ENCODE peak calls at places on chromosomes 13 and 19, in six cellular contexts. Y, C, U, Q, N and O are unnamed samples.

GRCh38 chr13:75587679-75588078 is 38.1 kb downstream of the UCHL3 start:
- DNase-seq in N (peak; percentile 7), Q (no peak), U (peak; percentile 86), C (peak; percentile 4), Y (no peak), O (peak; percentile 4)

GRCh38 chr13:32586022-32586900 is at the start of gene PDS5B:
- DNase-seq in Y (peak; percentile 92), C (peak; percentile 92), Q (peak; percentile 96), U (peak; percentile 97), N (peak; percentile 97), O (peak; percentile 94)

GRCh38 chr19:5394907-5395505 is 54.4 kb upstream of the PTPRS start:
- DNase-seq in U (no peak), Y (peak; percentile 90), Q (peak; percentile 72), N (no peak), C (no peak), O (no peak)

GRCh38 chr13:34458756-34459462 is 483.2 kb upstream of the NBEA start:
- DNase-seq in U (no peak), Y (no peak), C (no peak), Q (no peak), N (no peak), O (no peak)

GRCh38 chr13:31952641-31953380 is 78.8 kb upstream of the FRY start:
- DNase-seq in N (no peak), Q (no peak), U (no peak), Y (no peak), C (no peak), O (no peak)

GRCh38 chr13:95185851-95186250 is 115.4 kb downstream of the ABCC4 start:
- DNase-seq in C (no peak), Q (no peak), N (no peak), Y (no peak), U (peak; percentile 11), O (no peak)

GRCh38 chr19:18674616-18675015 is 8.9 kb upstream of the CRTC1 start:
- DNase-seq in C (peak; percentile 14), N (peak; percentile 76), Y (no peak), Q (no peak), U (no peak), O (peak; percentile 33)

GRCh38 chr13:31869582-31869981 is 130.3 kb downstream of the RXFP2 start:
- DNase-seq in C (no peak), U (no peak), Y (no peak), Q (no peak), N (no peak), O (no peak)

GRCh38 chr19:33125929-33126388 is 6.0 kb upstream of the WDR88 start:
- DNase-seq in U (peak; percentile 66), Y (peak; percentile 54), C (peak; percentile 69), Q (peak; percentile 58), N (peak; percentile 71), O (peak; percentile 67)

GRCh38 chr13:51659276-51660127 is 75.2 kb downstream of the WDFY2 start:
- DNase-seq in C (no peak), U (no peak), Q (no peak), Y (no peak), N (no peak), O (no peak)

GRCh38 chr13:109156181-109156935 is 526.9 kb downstream of the MYO16 start:
- DNase-seq in N (peak; percentile 93), C (peak; percentile 86), U (peak; percentile 55), Q (no peak), Y (no peak), O (peak; percentile 85)

GRCh38 chr19:45876411-45877197 is 9.3 kb downstream of the IRF2BP1 start:
- DNase-seq in Q (peak; percentile 74), C (peak; percentile 16), Y (no peak), N (no peak), U (peak; percentile 67), O (peak; percentile 70)

GRCh38 chr19:575527-576506 is 3.4 kb downstream of the BSG start:
- DNase-seq in N (no peak), U (no peak), Y (no peak), C (peak; percentile 37), Q (no peak), O (no peak)

GRCh38 chr13:28047784-28048388 is 52.5 kb downstream of the FLT3 start:
- DNase-seq in C (peak; percentile 79), Q (no peak), Y (no peak), U (no peak), N (no peak), O (peak; percentile 53)

GRCh38 chr13:20127563-20128458 is 33.0 kb downstream of the GJA3 start:
- DNase-seq in N (peak; percentile 58), Y (peak; percentile 57), U (peak; percentile 72), C (peak; percentile 16), Q (peak; percentile 84), O (peak; percentile 72)

GRCh38 chr19:46016426-46017094 is 6.3 kb downstream of the PGLYRP1 start:
- DNase-seq in U (peak; percentile 85), Q (peak; percentile 86), Y (peak; percentile 81), N (peak; percentile 90), C (peak; percentile 68), O (peak; percentile 78)

GRCh38 chr13:50991624-50992610 is 82.3 kb downstream of the RNASEH2B start:
- DNase-seq in U (no peak), Y (no peak), C (no peak), N (no peak), Q (no peak), O (peak; percentile 29)

GRCh38 chr13:70856706-70857105 is 748.5 kb upstream of the KLHL1 start:
- DNase-seq in N (no peak), Y (no peak), U (no peak), C (no peak), Q (no peak), O (no peak)

GRCh38 chr19:40524133-40524549 is 52.5 kb upstream of the SHKBP1 start:
- DNase-seq in Q (no peak), U (no peak), Y (no peak), N (no peak), C (no peak), O (no peak)

GRCh38 chr19:49188626-49189200 is 31.1 kb downstream of the TRPM4 start:
- DNase-seq in Y (no peak), C (no peak), Q (peak; percentile 62), N (no peak), U (no peak), O (no peak)

GRCh38 chr13:27952931-27953670 is 16.0 kb downstream of the CDX2 start:
- DNase-seq in Y (no peak), N (peak; percentile 53), Q (no peak), U (no peak), C (no peak), O (no peak)

GRCh38 chr19:55676384-55676783 is 1.4 kb downstream of the EPN1 start:
- DNase-seq in U (no peak), N (no peak), Y (no peak), Q (no peak), C (peak; percentile 13), O (no peak)

GRCh38 chr13:75312884-75313520 is 169.0 kb downstream of the TBC1D4 start:
- DNase-seq in N (no peak), U (no peak), Y (no peak), Q (no peak), C (no peak), O (no peak)

GRCh38 chr13:109782823-109783411 is 3.5 kb downstream of the IRS2 start:
- DNase-seq in Y (no peak), Q (no peak), U (no peak), N (no peak), C (no peak), O (no peak)

GRCh38 chr13:61608138-61608537 is 192.5 kb upstream of the PCDH20 start:
- DNase-seq in C (no peak), U (peak; percentile 52), Q (peak; percentile 55), N (no peak), Y (no peak), O (no peak)

DNA sequence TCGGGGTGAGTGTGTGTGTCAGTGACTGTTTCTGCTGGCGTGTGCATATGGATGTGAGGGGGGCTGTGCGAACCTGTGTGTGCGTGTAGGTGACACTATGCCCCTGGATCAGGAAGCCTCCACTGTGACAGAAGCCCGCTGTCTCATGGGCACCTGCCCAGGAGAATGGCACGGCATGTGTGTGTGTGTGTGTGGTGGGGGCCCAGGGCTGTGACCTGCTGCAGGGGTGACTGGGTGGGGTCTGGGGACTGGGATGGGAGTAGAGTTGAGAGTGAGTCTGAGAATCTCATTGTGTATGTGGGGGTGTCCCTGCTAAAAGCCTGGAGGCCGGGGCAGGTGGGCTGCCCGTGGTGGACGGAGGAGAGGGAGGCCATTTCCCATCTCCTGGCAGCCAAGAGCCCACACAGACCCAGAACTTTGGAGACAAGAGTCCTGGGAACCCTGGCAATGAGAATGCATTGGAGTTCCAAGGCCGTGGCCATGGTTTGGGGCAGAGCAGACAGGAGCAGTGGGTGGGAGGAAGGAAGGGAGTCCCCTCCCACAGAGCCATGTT is 6.4 kb upstream of the TPM4 start:
- DNase-seq in U (no peak), C (no peak), Q (no peak), Y (no peak), N (no peak), O (no peak)
- H3K4me3 ChIP-seq in U (no peak overlapping the region), C (no peak overlapping the region), Q (no peak overlapping the region), Y (no peak overlapping the region), N (no peak overlapping the region), O (peak overlapping the region; percentile 78)

DNA sequence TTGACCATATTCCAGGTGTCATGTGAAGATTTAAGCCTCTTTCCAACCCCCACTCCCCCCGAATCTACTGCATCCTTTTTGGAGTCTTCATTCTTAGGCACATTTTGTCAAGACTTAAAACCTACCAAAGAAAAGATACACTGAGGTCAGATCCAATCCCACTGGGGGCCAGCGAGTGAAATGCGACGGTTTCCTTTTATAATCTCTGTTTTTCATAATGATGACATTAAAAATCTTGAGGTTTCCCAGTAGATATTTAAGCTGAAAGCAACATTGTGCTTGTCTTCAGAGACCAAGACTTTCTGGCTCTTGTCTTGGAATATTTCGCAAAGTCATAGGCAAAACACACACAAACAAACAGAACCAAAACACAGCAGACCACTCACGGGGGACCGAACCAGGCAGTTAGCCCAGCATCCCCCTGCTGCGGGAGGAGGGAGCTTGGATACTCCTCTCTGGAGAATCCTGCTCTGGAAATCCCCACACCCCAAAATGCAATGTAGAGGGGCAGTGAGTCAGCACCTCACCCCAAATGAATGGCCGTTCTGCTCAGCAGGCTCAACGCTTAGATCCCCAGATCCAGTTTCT is 521 bp upstream of the GAS6 start:
- DNase-seq in N (no peak), Q (no peak), Y (no peak), U (no peak), C (peak; percentile 33), O (peak; percentile 39)
- H3K27ac ChIP-seq in N (no peak overlapping the region), Q (no peak overlapping the region), Y (no peak overlapping the region), U (no peak overlapping the region), C (peak overlapping the region; percentile 78), O (peak overlapping the region; percentile 55)

DNA sequence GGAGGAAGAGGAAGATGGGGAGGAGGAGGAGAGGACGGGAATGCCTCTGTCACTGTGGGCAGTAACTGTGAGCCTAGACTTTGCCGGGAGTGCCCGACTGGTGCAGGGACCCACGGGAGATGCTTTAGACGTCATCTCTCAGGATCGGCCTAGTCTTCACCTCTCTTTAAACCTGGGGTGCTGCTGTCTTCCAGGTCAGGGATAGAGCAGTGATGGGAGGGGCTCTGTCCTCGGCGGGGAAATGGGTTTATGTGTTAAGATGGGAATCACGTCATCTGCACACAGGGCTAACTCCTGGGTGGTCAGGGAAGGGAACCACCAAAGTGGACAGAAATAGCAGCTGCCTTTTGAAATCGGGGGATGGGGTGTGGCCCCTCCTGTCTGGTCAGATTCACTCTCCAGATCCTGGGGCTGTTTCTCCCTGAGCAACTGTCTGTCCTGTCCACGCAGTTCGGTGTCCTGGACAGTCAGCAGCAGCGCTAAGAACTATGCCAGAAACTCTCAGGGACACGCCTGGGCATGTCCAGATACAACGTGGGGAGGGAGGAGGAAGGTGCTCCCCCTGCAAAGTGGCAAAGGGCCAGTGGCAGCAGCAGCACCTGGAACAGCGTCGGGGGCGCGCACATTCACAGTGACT is 26.8 kb downstream of the GAS6 start:
- DNase-seq in Q (no peak), Y (no peak), C (peak; percentile 85), N (peak; percentile 19), U (no peak), O (peak; percentile 95)
- H2BK120ac ChIP-seq in Q (peak overlapping the region; percentile 77), Y (peak overlapping the region; percentile 99), C (peak overlapping the region; percentile 99), N (peak overlapping the region; percentile 96), U (peak overlapping the region; percentile 79), O (peak overlapping the region; percentile 99)

GRCh38 chr13:81080911-81081454 is 740.1 kb upstream of the SPRY2 start:
- DNase-seq in Y (no peak), C (no peak), U (no peak), N (no peak), Q (no peak), O (no peak)
- H3K4me3 ChIP-seq in Y (no peak overlapping the region), C (no peak overlapping the region), U (no peak overlapping the region), N (no peak overlapping the region), Q (no peak overlapping the region), O (no peak overlapping the region)